ENCODE peak calls at places on chromosomes 6 and 20, in five cellular contexts. One of them, this sample, is unnamed.

GRCh38 chr20:39661833-39662232 is 699.7 kb downstream of the DHX35 start:
- DNase-seq in endothelial cell: no peak
- DNase-seq in nephron progenitor cell: no peak
- DNase-seq in GM13977: no peak
- DNase-seq in upper lobe of right lung: no peak
- DNase-seq in this sample: no peak

GRCh38 chr20:57785061-57785460 is 75.2 kb upstream of the PMEPA1 start:
- DNase-seq in endothelial cell: no peak
- DNase-seq in nephron progenitor cell: no peak
- DNase-seq in GM13977: no peak
- DNase-seq in upper lobe of right lung: no peak
- DNase-seq in this sample: no peak

GRCh38 chr20:63071541-63072181 is 64.9 kb upstream of the BHLHE23 start:
- DNase-seq in endothelial cell: no peak
- DNase-seq in nephron progenitor cell: peak; percentile 65
- DNase-seq in GM13977: no peak
- DNase-seq in upper lobe of right lung: no peak
- DNase-seq in this sample: no peak

GRCh38 chr6:110873981-110874879 is at the start of gene AMD1:
- DNase-seq in endothelial cell: peak; percentile 95
- DNase-seq in nephron progenitor cell: peak; percentile 93
- DNase-seq in GM13977: peak; percentile 97
- DNase-seq in upper lobe of right lung: peak; percentile 98
- DNase-seq in this sample: peak; percentile 98

GRCh38 chr6:44733868-44734267 is 346.4 kb downstream of the CDC5L start:
- DNase-seq in endothelial cell: no peak
- DNase-seq in nephron progenitor cell: no peak
- DNase-seq in GM13977: no peak
- DNase-seq in upper lobe of right lung: no peak
- DNase-seq in this sample: no peak

GRCh38 chr6:45746046-45746445 is 269.6 kb downstream of the CLIC5 start:
- DNase-seq in endothelial cell: no peak
- DNase-seq in nephron progenitor cell: no peak
- DNase-seq in GM13977: no peak
- DNase-seq in upper lobe of right lung: no peak
- DNase-seq in this sample: no peak

GRCh38 chr6:6085928-6086668 is 79.4 kb upstream of the NRN1 start:
- DNase-seq in endothelial cell: no peak
- DNase-seq in nephron progenitor cell: no peak
- DNase-seq in GM13977: no peak
- DNase-seq in upper lobe of right lung: no peak
- DNase-seq in this sample: no peak

GRCh38 chr20:1293641-1294379 is 27.7 kb downstream of the SNPH start:
- DNase-seq in endothelial cell: no peak
- DNase-seq in nephron progenitor cell: no peak
- DNase-seq in GM13977: no peak
- DNase-seq in upper lobe of right lung: peak; percentile 34
- DNase-seq in this sample: no peak

GRCh38 chr6:40543776-40544175 is 43.4 kb downstream of the LRFN2 start:
- DNase-seq in endothelial cell: peak; percentile 40
- DNase-seq in nephron progenitor cell: no peak
- DNase-seq in GM13977: no peak
- DNase-seq in upper lobe of right lung: peak; percentile 33
- DNase-seq in this sample: no peak

GRCh38 chr20:23150304-23151007 is 64.3 kb upstream of the CD93 start:
- DNase-seq in endothelial cell: no peak
- DNase-seq in nephron progenitor cell: no peak
- DNase-seq in GM13977: no peak
- DNase-seq in upper lobe of right lung: no peak
- DNase-seq in this sample: no peak

GRCh38 chr20:49432562-49432961 is 49.9 kb downstream of the KCNB1 start:
- DNase-seq in endothelial cell: no peak
- DNase-seq in nephron progenitor cell: no peak
- DNase-seq in GM13977: no peak
- DNase-seq in upper lobe of right lung: no peak
- DNase-seq in this sample: no peak

GRCh38 chr6:42452171-42453026 is 673 bp upstream of the TRERF1 start:
- DNase-seq in endothelial cell: peak; percentile 67
- DNase-seq in nephron progenitor cell: peak; percentile 80
- DNase-seq in GM13977: peak; percentile 72
- DNase-seq in upper lobe of right lung: peak; percentile 81
- DNase-seq in this sample: peak; percentile 80

GRCh38 chr20:17794400-17794799 is 94.6 kb downstream of the BANF2 start:
- DNase-seq in endothelial cell: no peak
- DNase-seq in nephron progenitor cell: no peak
- DNase-seq in GM13977: no peak
- DNase-seq in upper lobe of right lung: no peak
- DNase-seq in this sample: no peak

GRCh38 chr6:11212625-11213024 is 19.8 kb downstream of the NEDD9 start:
- DNase-seq in endothelial cell: no peak
- DNase-seq in nephron progenitor cell: no peak
- DNase-seq in GM13977: no peak
- DNase-seq in upper lobe of right lung: no peak
- DNase-seq in this sample: no peak

GRCh38 chr6:44504321-44504761 is 116.8 kb downstream of the CDC5L start:
- DNase-seq in endothelial cell: no peak
- DNase-seq in nephron progenitor cell: no peak
- DNase-seq in GM13977: no peak
- DNase-seq in upper lobe of right lung: no peak
- DNase-seq in this sample: no peak

GRCh38 chr6:47221565-47221964 is 88.1 kb downstream of the TNFRSF21 start:
- DNase-seq in endothelial cell: no peak
- DNase-seq in nephron progenitor cell: no peak
- DNase-seq in GM13977: no peak
- DNase-seq in upper lobe of right lung: no peak
- DNase-seq in this sample: no peak

GRCh38 chr6:150934380-150934779 is 68.9 kb downstream of the MTHFD1L start:
- DNase-seq in endothelial cell: no peak
- DNase-seq in nephron progenitor cell: no peak
- DNase-seq in GM13977: no peak
- DNase-seq in upper lobe of right lung: no peak
- DNase-seq in this sample: no peak

GRCh38 chr6:167669870-167670802 is 156.6 kb upstream of the AFDN start:
- DNase-seq in endothelial cell: no peak
- DNase-seq in nephron progenitor cell: no peak
- DNase-seq in GM13977: no peak
- DNase-seq in upper lobe of right lung: no peak
- DNase-seq in this sample: no peak

GRCh38 chr20:59148713-59149493 is 14.7 kb upstream of the ZNF831 start:
- DNase-seq in endothelial cell: no peak
- DNase-seq in nephron progenitor cell: no peak
- DNase-seq in GM13977: no peak
- DNase-seq in upper lobe of right lung: no peak
- DNase-seq in this sample: no peak

GRCh38 chr6:56359201-56359899 is 112.0 kb upstream of the COL21A1 start:
- DNase-seq in endothelial cell: peak; percentile 67
- DNase-seq in nephron progenitor cell: peak; percentile 68
- DNase-seq in GM13977: peak; percentile 52
- DNase-seq in upper lobe of right lung: no peak
- DNase-seq in this sample: peak; percentile 37

GRCh38 chr20:51446230-51446629 is 96.3 kb downstream of the NFATC2 start:
- DNase-seq in endothelial cell: no peak
- DNase-seq in nephron progenitor cell: no peak
- DNase-seq in GM13977: no peak
- DNase-seq in upper lobe of right lung: no peak
- DNase-seq in this sample: no peak

GRCh38 chr6:70221025-70221714 is 81.7 kb downstream of the COL9A1 start:
- DNase-seq in endothelial cell: peak; percentile 12
- DNase-seq in nephron progenitor cell: peak; percentile 22
- DNase-seq in GM13977: peak; percentile 50
- DNase-seq in upper lobe of right lung: no peak
- DNase-seq in this sample: peak; percentile 50

GRCh38 chr20:32544260-32544722 is 40.8 kb downstream of the NOL4L start:
- DNase-seq in endothelial cell: no peak
- DNase-seq in nephron progenitor cell: no peak
- DNase-seq in GM13977: no peak
- DNase-seq in upper lobe of right lung: no peak
- DNase-seq in this sample: no peak

GRCh38 chr20:31693987-31694661 is 28.5 kb downstream of the BCL2L1 start:
- DNase-seq in endothelial cell: no peak
- DNase-seq in nephron progenitor cell: no peak
- DNase-seq in GM13977: no peak
- DNase-seq in upper lobe of right lung: no peak
- DNase-seq in this sample: no peak

GRCh38 chr6:150456466-150456865 is 87.7 kb downstream of the IYD start:
- DNase-seq in endothelial cell: no peak
- DNase-seq in nephron progenitor cell: no peak
- DNase-seq in GM13977: no peak
- DNase-seq in upper lobe of right lung: no peak
- DNase-seq in this sample: no peak

GRCh38 chr6:127818149-127818548 is 82.7 kb downstream of the THEMIS start:
- DNase-seq in endothelial cell: no peak
- DNase-seq in nephron progenitor cell: no peak
- DNase-seq in GM13977: no peak
- DNase-seq in upper lobe of right lung: no peak
- DNase-seq in this sample: no peak

GRCh38 chr6:4449409-4449808 is 314.0 kb upstream of the ECI2 start:
- DNase-seq in endothelial cell: no peak
- DNase-seq in nephron progenitor cell: no peak
- DNase-seq in GM13977: no peak
- DNase-seq in upper lobe of right lung: no peak
- DNase-seq in this sample: no peak
- TF ChIP-seq CTCF in endothelial cell: no peak
- TF ChIP-seq CTCF in nephron progenitor cell: no peak
- TF ChIP-seq CTCF in GM13977: no peak
- TF ChIP-seq CTCF in upper lobe of right lung: no peak
- TF ChIP-seq CTCF in this sample: no peak

DNA sequence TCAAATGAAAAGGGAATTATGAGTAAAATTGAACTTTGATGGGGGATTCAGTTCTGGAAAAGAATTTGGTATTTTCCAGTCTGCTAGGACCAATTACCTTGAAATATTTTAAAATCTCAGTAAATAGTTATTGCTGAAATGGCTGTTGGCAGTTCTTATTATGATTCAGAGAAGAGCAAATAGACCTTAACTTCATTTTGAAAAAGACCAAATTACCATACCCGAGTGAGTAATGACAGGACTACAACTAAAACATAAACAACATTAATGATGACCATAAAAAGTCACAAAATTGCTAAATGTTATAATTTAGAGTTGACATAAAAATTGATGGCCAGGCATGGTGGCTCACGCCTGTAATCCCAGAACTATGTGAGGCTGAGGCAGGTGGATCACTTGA is 21.7 kb downstream of the TRIM38 start:
- DNase-seq in endothelial cell: no peak
- DNase-seq in nephron progenitor cell: no peak
- DNase-seq in GM13977: no peak
- DNase-seq in upper lobe of right lung: no peak
- DNase-seq in this sample: no peak
- TF ChIP-seq CTCF in endothelial cell: no peak
- TF ChIP-seq CTCF in nephron progenitor cell: no peak
- TF ChIP-seq CTCF in GM13977: no peak
- TF ChIP-seq CTCF in upper lobe of right lung: no peak
- TF ChIP-seq CTCF in this sample: no peak

GRCh38 chr6:157323924-157324276 is 581 bp upstream of the TMEM242 start:
- DNase-seq in endothelial cell: peak; percentile 73
- DNase-seq in nephron progenitor cell: peak; percentile 74
- DNase-seq in GM13977: peak; percentile 40
- DNase-seq in upper lobe of right lung: peak; percentile 89
- DNase-seq in this sample: peak; percentile 49
- TF ChIP-seq CTCF in endothelial cell: no peak
- TF ChIP-seq CTCF in nephron progenitor cell: no peak
- TF ChIP-seq CTCF in GM13977: peak; percentile 17
- TF ChIP-seq CTCF in upper lobe of right lung: no peak
- TF ChIP-seq CTCF in this sample: peak; percentile 27

GRCh38 chr6:89952361-89952680 is 58.1 kb downstream of the GJA10 start:
- DNase-seq in endothelial cell: no peak
- DNase-seq in nephron progenitor cell: no peak
- DNase-seq in GM13977: no peak
- DNase-seq in upper lobe of right lung: no peak
- DNase-seq in this sample: no peak

GRCh38 chr6:89950446-89950845 is 56.2 kb downstream of the GJA10 start:
- DNase-seq in endothelial cell: no peak
- DNase-seq in nephron progenitor cell: no peak
- DNase-seq in GM13977: no peak
- DNase-seq in upper lobe of right lung: no peak
- DNase-seq in this sample: no peak

GRCh38 chr6:89951574-89952360 is 57.5 kb downstream of the GJA10 start:
- DNase-seq in endothelial cell: no peak
- DNase-seq in nephron progenitor cell: peak; percentile 20
- DNase-seq in GM13977: no peak
- DNase-seq in upper lobe of right lung: no peak
- DNase-seq in this sample: no peak

GRCh38 chr6:89952696-89953095 is 58.4 kb downstream of the GJA10 start:
- DNase-seq in endothelial cell: no peak
- DNase-seq in nephron progenitor cell: no peak
- DNase-seq in GM13977: no peak
- DNase-seq in upper lobe of right lung: no peak
- DNase-seq in this sample: no peak

GRCh38 chr6:89950879-89951391 is 56.7 kb downstream of the GJA10 start:
- DNase-seq in endothelial cell: no peak
- DNase-seq in nephron progenitor cell: no peak
- DNase-seq in GM13977: no peak
- DNase-seq in upper lobe of right lung: no peak
- DNase-seq in this sample: no peak
- TF ChIP-seq CTCF in endothelial cell: no peak
- TF ChIP-seq CTCF in nephron progenitor cell: no peak
- TF ChIP-seq CTCF in GM13977: no peak
- TF ChIP-seq CTCF in upper lobe of right lung: no peak
- TF ChIP-seq CTCF in this sample: no peak

GRCh38 chr20:11585752-11586352 is 331.8 kb upstream of the BTBD3 start:
- DNase-seq in endothelial cell: no peak
- DNase-seq in nephron progenitor cell: no peak
- DNase-seq in GM13977: no peak
- DNase-seq in upper lobe of right lung: no peak
- DNase-seq in this sample: no peak
- TF ChIP-seq CTCF in endothelial cell: peak; percentile 43
- TF ChIP-seq CTCF in nephron progenitor cell: peak; percentile 37
- TF ChIP-seq CTCF in GM13977: no peak
- TF ChIP-seq CTCF in upper lobe of right lung: peak; percentile 19
- TF ChIP-seq CTCF in this sample: no peak